ENCODE peak calls at places on chromosomes 1 and 21, in six cellular contexts. B is astrocyte of the hippocampus; I is activated CD8-positive, alpha-beta memory T cell treated with anti-CD3 and anti-CD28 coated beads for 24 hours; D is iris pigment epithelial cell; W is naive thymus-derived CD8-positive, alpha-beta T cell; Z is T-helper 22 cell. Y is an unnamed sample.

GRCh38 chr1:56816909-56817308 is 2.3 kb downstream of the FYB2 start:
- DNase-seq in B (no peak), I (no peak), D (no peak), W (no peak), Z (no peak), Y (no peak)

GRCh38 chr1:221742555-221743415 is 896 bp upstream of the DUSP10 start:
- DNase-seq in B (peak), I (peak), D (peak), W (peak), Z (peak), Y (peak)

GRCh38 chr1:69221492-69221990 is 346.2 kb upstream of the LRRC7 start:
- DNase-seq in B (peak), I (no peak), D (no peak), W (no peak), Z (no peak), Y (no peak)

GRCh38 chr1:185632659-185633428 is 101.3 kb upstream of the HMCN1 start:
- DNase-seq in B (peak), I (no peak), D (peak), W (no peak), Z (no peak), Y (no peak)

GRCh38 chr1:154747841-154748766 is 122.0 kb downstream of the KCNN3 start:
- DNase-seq in B (peak), I (peak), D (no peak), W (no peak), Z (peak), Y (no peak)

GRCh38 chr1:1602321-1602931 is 2.5 kb upstream of the FNDC10 start:
- DNase-seq in B (no peak), I (no peak), D (no peak), W (no peak), Z (no peak), Y (no peak)

GRCh38 chr1:8365661-8366362 is 47.9 kb downstream of the SLC45A1 start:
- DNase-seq in B (no peak), I (no peak), D (no peak), W (no peak), Z (no peak), Y (no peak)

GRCh38 chr1:234724517-234725176 is 114.7 kb upstream of the IRF2BP2 start:
- DNase-seq in B (peak), I (peak), D (peak), W (no peak), Z (no peak), Y (peak)

GRCh38 chr1:197786280-197786679 is 11.0 kb upstream of the DENND1B start:
- DNase-seq in B (no peak), I (no peak), D (no peak), W (no peak), Z (no peak), Y (no peak)

GRCh38 chr1:225378880-225379279 is 49.0 kb downstream of the LBR start:
- DNase-seq in B (peak), I (no peak), D (peak), W (no peak), Z (no peak), Y (no peak)

GRCh38 chr1:234875953-234876814 is 252.5 kb downstream of the TOMM20 start:
- DNase-seq in B (no peak), I (no peak), D (peak), W (no peak), Z (no peak), Y (peak)

GRCh38 chr1:170593612-170594011 is 61.6 kb downstream of the GORAB start:
- DNase-seq in B (no peak), I (no peak), D (no peak), W (no peak), Z (no peak), Y (no peak)

GRCh38 chr21:27060190-27060589 is 93.3 kb upstream of the ADAMTS5 start:
- DNase-seq in B (no peak), I (no peak), D (peak), W (no peak), Z (no peak), Y (no peak)

GRCh38 chr1:241115784-241116183 is 241.2 kb downstream of the RGS7 start:
- DNase-seq in B (no peak), I (no peak), D (no peak), W (no peak), Z (no peak), Y (no peak)

GRCh38 chr1:156073740-156074139 is 8.5 kb downstream of the MEX3A start:
- DNase-seq in B (no peak), I (no peak), D (no peak), W (no peak), Z (no peak), Y (no peak)

GRCh38 chr21:46171996-46172862 is 12.0 kb downstream of the SPATC1L start:
- DNase-seq in B (no peak), I (peak), D (no peak), W (no peak), Z (no peak), Y (peak)

Y was measured in colonic mucosa.